ENCODE peak calls at places on chromosomes 11 and 22, in eight cellular contexts. M, Q, Z, W, F, U, O and J are unnamed samples.
A peak's percentile ranks its signal among the peaks of the same experiment; 100 is the strongest.

GRCh38 chr11:11397043-11397415 is 44.0 kb upstream of the CSNK2A3 start:
- DNase-seq in Z (no peak), W (no peak), F (no peak), O (no peak), M (no peak), Q (no peak), U (no peak), J (no peak)

GRCh38 chr11:14288189-14288935 is 70.6 kb downstream of the RRAS2 start:
- DNase-seq in W (no peak), F (no peak), O (no peak), Z (no peak), M (no peak), Q (peak; percentile 80), U (no peak), J (no peak)

GRCh38 chr11:45885274-45885920 is at the start of gene MAPK8IP1:
- DNase-seq in F (peak; percentile 55), U (peak; percentile 76), O (no peak), W (peak; percentile 83), M (peak; percentile 61), Q (peak; percentile 57), Z (peak; percentile 65), J (peak; percentile 88)

GRCh38 chr22:49566693-49567092 is 261.0 kb downstream of the BRD1 start:
- DNase-seq in O (peak; percentile 8), F (no peak), U (no peak), Z (no peak), M (no peak), W (no peak), Q (no peak), J (no peak)

GRCh38 chr11:62716206-62716605 is 8.7 kb downstream of the GNG3 start:
- DNase-seq in M (no peak), Z (no peak), O (no peak), Q (no peak), W (no peak), U (no peak), F (no peak), J (no peak)

GRCh38 chr11:17786824-17787525 is 52.4 kb downstream of the KCNC1 start:
- DNase-seq in M (no peak), W (no peak), U (no peak), Z (no peak), F (no peak), O (no peak), Q (no peak), J (no peak)

GRCh38 chr22:44159230-44159629 is 21.5 kb upstream of the PARVG start:
- DNase-seq in Z (no peak), W (no peak), Q (no peak), M (no peak), O (no peak), F (no peak), U (no peak), J (no peak)

GRCh38 chr22:40452730-40453487 is 82.5 kb downstream of the SGSM3 start:
- DNase-seq in F (no peak), O (no peak), Z (no peak), M (no peak), Q (peak; percentile 95), U (no peak), W (peak; percentile 10), J (no peak)

GRCh38 chr11:124762624-124763155 is 600 bp upstream of the ESAM start:
- DNase-seq in Q (peak; percentile 56), U (no peak), M (no peak), O (no peak), W (no peak), F (peak; percentile 29), Z (no peak), J (no peak)

GRCh38 chr22:42928969-42929837 is 72.1 kb upstream of the ARFGAP3 start:
- DNase-seq in Q (peak; percentile 81), F (no peak), W (no peak), M (peak; percentile 62), Z (peak; percentile 65), U (no peak), O (no peak), J (no peak)

GRCh38 chr22:24442352-24442744 is 14.9 kb downstream of the ADORA2A start:
- DNase-seq in O (no peak), M (no peak), Z (no peak), W (no peak), U (no peak), Q (no peak), F (no peak), J (no peak)

GRCh38 chr11:116519499-116519898 is 253.3 kb downstream of the BUD13 start:
- DNase-seq in O (no peak), U (no peak), M (no peak), Z (no peak), F (no peak), W (no peak), Q (no peak), J (no peak)

GRCh38 chr22:17086301-17086700 is 1.5 kb downstream of the IL17RA start:
- DNase-seq in U (no peak), Z (no peak), Q (no peak), M (no peak), F (no peak), O (no peak), W (no peak), J (no peak)

GRCh38 chr11:78720281-78720989 is 145.8 kb upstream of the NARS2 start:
- DNase-seq in U (no peak), F (no peak), Z (no peak), Q (no peak), O (no peak), M (no peak), W (no peak), J (no peak)

GRCh38 chr11:35009191-35009940 is 92.9 kb downstream of the PDHX start:
- DNase-seq in U (no peak), M (no peak), Q (peak; percentile 33), W (peak; percentile 43), O (no peak), Z (no peak), F (no peak), J (no peak)

GRCh38 chr11:30143098-30143705 is 87.6 kb upstream of the FSHB start:
- DNase-seq in M (no peak), F (no peak), Z (no peak), O (no peak), W (peak; percentile 51), U (no peak), Q (peak; percentile 75), J (peak; percentile 80)

GRCh38 chr11:120068114-120068573 is 69.8 kb downstream of the TRIM29 start:
- DNase-seq in U (no peak), M (no peak), O (no peak), Z (no peak), F (no peak), Q (no peak), W (peak; percentile 65), J (no peak)

GRCh38 chr22:35985361-35985760 is 43.3 kb downstream of the RBFOX2 start:
- DNase-seq in Z (no peak), O (no peak), Q (no peak), U (no peak), F (no peak), W (no peak), M (no peak), J (no peak)
- H3K4me1 ChIP-seq in Z (peaks cover 9% of the 10 kb centered on the region), O (peaks cover 8% of the 10 kb centered on the region), Q (no peaks in the 10 kb centered on the region), U (no peaks in the 10 kb centered on the region), F (peaks cover 98% of the 10 kb centered on the region), W (peaks cover 27% of the 10 kb centered on the region), M (peaks cover 14% of the 10 kb centered on the region), J (peaks cover 55% of the 10 kb centered on the region)

DNA sequence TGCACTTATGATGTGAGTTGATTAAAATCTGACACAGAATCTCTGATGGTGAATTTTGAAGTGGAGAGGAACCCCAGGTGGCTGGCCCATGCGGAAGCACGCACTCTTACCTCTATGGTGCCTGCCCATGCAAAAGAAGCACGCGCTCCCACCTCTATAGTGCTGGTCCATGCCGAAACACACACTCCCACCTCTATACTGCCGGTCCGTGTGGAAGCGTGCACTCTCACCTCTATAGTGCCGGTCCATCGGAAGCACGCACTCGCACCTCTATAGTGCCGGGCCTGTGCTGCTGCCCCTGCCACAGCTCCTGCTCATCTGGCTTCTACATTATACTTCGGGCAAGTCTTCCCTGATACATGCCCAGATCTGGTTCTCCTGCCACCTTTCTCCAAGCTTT is 36.8 kb upstream of the SLC25A1 start:
- DNase-seq in Q (no peak), F (no peak), M (no peak), Z (no peak), O (peak; percentile 21), U (no peak), W (no peak), J (no peak)
- H3K4me1 ChIP-seq in Q (no peaks in the 10 kb centered on the region), F (peaks cover 22% of the 10 kb centered on the region), M (peaks cover 41% of the 10 kb centered on the region), Z (no peaks in the 10 kb centered on the region), O (no peaks in the 10 kb centered on the region), U (no peaks in the 10 kb centered on the region), W (no peaks in the 10 kb centered on the region), J (peaks cover 29% of the 10 kb centered on the region)

GRCh38 chr22:25672685-25673084 is 69.3 kb upstream of the MYO18B start:
- DNase-seq in O (no peak), U (no peak), F (no peak), W (no peak), Z (no peak), M (no peak), Q (peak; percentile 60), J (no peak)
- H3K4me1 ChIP-seq in O (peaks cover 14% of the 10 kb centered on the region), U (no peaks in the 10 kb centered on the region), F (peaks cover 10% of the 10 kb centered on the region), W (peaks cover 5% of the 10 kb centered on the region), Z (peaks cover 15% of the 10 kb centered on the region), M (no peaks in the 10 kb centered on the region), Q (no peaks in the 10 kb centered on the region), J (peaks cover 13% of the 10 kb centered on the region)

DNA sequence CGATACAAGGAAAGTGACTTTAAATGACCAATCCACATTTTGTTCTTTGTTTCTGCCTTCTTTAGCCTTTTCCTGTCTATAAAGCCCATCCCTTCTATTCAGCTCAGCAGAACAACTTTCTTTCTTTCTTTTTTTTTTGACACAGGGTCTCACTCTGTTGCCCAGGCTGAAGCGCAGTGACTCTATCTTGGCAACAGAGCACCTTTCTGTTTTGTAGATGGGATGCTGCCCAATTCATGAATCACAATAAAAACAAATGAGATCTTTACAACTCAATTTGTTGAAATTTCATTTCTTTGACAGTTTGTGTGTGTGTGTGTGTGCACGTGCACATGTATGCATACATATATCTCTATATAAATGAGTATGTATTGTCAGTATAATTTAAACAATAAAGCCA is 25.5 kb downstream of the TSPAN18 start:
- DNase-seq in O (no peak), Z (no peak), F (no peak), M (no peak), W (no peak), Q (no peak), U (no peak), J (no peak)
- H3K4me1 ChIP-seq in O (no peaks in the 10 kb centered on the region), Z (peaks cover 5% of the 10 kb centered on the region), F (peaks cover 83% of the 10 kb centered on the region), M (no peaks in the 10 kb centered on the region), W (peaks cover 31% of the 10 kb centered on the region), Q (no peaks in the 10 kb centered on the region), U (no peaks in the 10 kb centered on the region), J (peaks cover 47% of the 10 kb centered on the region)

DNA sequence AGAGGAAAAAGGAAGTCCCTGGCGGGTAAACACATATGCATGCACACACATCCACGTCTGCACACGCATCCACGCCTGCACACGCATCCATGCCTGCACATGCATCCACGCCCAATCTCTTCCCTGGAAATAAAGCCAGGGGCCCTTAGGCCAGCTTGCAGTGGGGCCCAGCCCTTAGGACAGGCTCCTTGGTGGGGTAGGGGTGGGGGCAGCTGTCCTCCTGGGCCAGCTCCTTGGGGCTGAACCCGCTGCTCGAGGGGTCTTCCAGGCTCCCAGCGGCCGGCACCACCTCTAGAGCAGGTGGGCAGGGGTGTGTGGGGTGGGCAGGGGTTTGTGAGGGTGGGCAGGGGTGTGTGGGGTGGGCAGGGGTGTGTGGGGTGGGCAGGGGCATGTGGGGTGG is 1.9 kb downstream of the C11orf21 start:
- DNase-seq in W (no peak), O (no peak), F (no peak), Z (no peak), U (no peak), Q (no peak), M (no peak), J (no peak)
- H3K4me1 ChIP-seq in W (peaks cover 45% of the 10 kb centered on the region), O (no peaks in the 10 kb centered on the region), F (peaks cover 38% of the 10 kb centered on the region), Z (peaks cover 30% of the 10 kb centered on the region), U (no peaks in the 10 kb centered on the region), Q (no peaks in the 10 kb centered on the region), M (no peaks in the 10 kb centered on the region), J (no peaks in the 10 kb centered on the region)